ENCODE peak calls at places on chromosomes 1 and 21, in five cellular contexts. C is A172, M is Kasumi-1, V is SW 1271, S is HEK293T. R is an unnamed sample.

GRCh38 chr1:78839704-78840277 is 166.7 kb downstream of the ADGRL4 start:
- DNase-seq in C (peak; percentile 25), M (peak; percentile 37), V (peak; percentile 33), S (peak; percentile 28), R (no peak)

GRCh38 chr1:44154049-44154448 is 12.6 kb upstream of the KLF18 start:
- DNase-seq in C (no peak), S (no peak), V (no peak), M (no peak), R (no peak)

GRCh38 chr1:12096615-12097014 is 33.5 kb downstream of the TNFRSF8 start:
- DNase-seq in S (no peak), C (no peak), V (no peak), M (no peak), R (no peak)

GRCh38 chr1:18182518-18183160 is 75.0 kb downstream of the IGSF21 start:
- DNase-seq in M (no peak), V (peak; percentile 9), S (peak; percentile 17), C (peak; percentile 59), R (no peak)

GRCh38 chr1:247588060-247588459 is at the start of gene OR2G2:
- DNase-seq in M (no peak), C (no peak), S (no peak), V (no peak), R (no peak)

GRCh38 chr1:6599141-6599975 is 3.3 kb downstream of the KLHL21 start:
- DNase-seq in C (no peak), S (no peak), M (peak; percentile 92), V (no peak), R (no peak)

GRCh38 chr1:40622936-40623629 is 42.4 kb downstream of the RIMS3 start:
- DNase-seq in M (no peak), S (no peak), C (no peak), V (no peak), R (no peak)

GRCh38 chr1:180309338-180309737 is 79.3 kb downstream of the LHX4 start:
- DNase-seq in V (peak; percentile 5), S (no peak), M (no peak), C (peak; percentile 58), R (no peak)

GRCh38 chr21:37866027-37866426 is 50.2 kb downstream of the KCNJ6 start:
- DNase-seq in M (peak; percentile 69), S (no peak), V (no peak), C (no peak), R (no peak)

GRCh38 chr1:44407430-44408180 is 2.5 kb downstream of the RNF220 start:
- DNase-seq in S (no peak), M (no peak), V (no peak), C (no peak), R (peak; percentile 53)

GRCh38 chr1:117113199-117113598 is 8.3 kb downstream of the TRIM45 start:
- DNase-seq in V (no peak), S (no peak), M (no peak), C (no peak), R (no peak)

GRCh38 chr1:161763522-161764098 is 2.5 kb upstream of the ATF6 start:
- DNase-seq in S (peak; percentile 52), V (peak; percentile 29), M (peak; percentile 52), C (peak; percentile 16), R (peak; percentile 51)

GRCh38 chr1:160082926-160083325 is 1.6 kb downstream of the KCNJ9 start:
- DNase-seq in M (no peak), C (no peak), V (no peak), S (no peak), R (no peak)

GRCh38 chr1:43238104-43238503 is 31.7 kb upstream of the TMEM125 start:
- DNase-seq in V (no peak), S (peak; percentile 64), M (peak; percentile 61), C (peak; percentile 64), R (peak; percentile 70)

GRCh38 chr1:66637146-66637545 is 103.2 kb downstream of the SGIP1 start:
- DNase-seq in S (no peak), M (no peak), V (no peak), C (no peak), R (no peak)

GRCh38 chr21:39938086-39938611 is 70.9 kb downstream of the PCP4 start:
- DNase-seq in S (no peak), V (no peak), M (no peak), C (no peak), R (no peak)

GRCh38 chr1:230425252-230426061 is 675 bp downstream of the PGBD5 start:
- DNase-seq in M (no peak), C (no peak), S (peak; percentile 53), V (no peak), R (no peak)